ENCODE peak calls at places on chromosomes 11 and 22, in seven cellular contexts. Z is cardiac muscle cell, C is endodermal cell, D is MM.1S, L is tibial nerve, T is uterus, G is ovary. R is an unnamed sample.

GRCh38 chr11:108973402-108974119 is 308.7 kb downstream of the DDX10 start:
- DNase-seq in D (no peak), C (no peak), G (no peak), T (no peak), Z (peak), L (no peak), R (no peak)

GRCh38 chr11:32659672-32660071 is 76.0 kb downstream of the EIF3M start:
- DNase-seq in T (no peak), D (no peak), Z (no peak), L (no peak), C (no peak), G (no peak), R (no peak)

GRCh38 chr11:97722721-97723120 is 1298.0 kb upstream of the CNTN5 start:
- DNase-seq in Z (no peak), G (no peak), L (no peak), T (no peak), D (no peak), C (peak), R (no peak)

GRCh38 chr22:38762607-38763006 is 6.8 kb upstream of the SUN2 start:
- DNase-seq in C (no peak), G (no peak), D (no peak), L (no peak), T (no peak), Z (no peak), R (no peak)

GRCh38 chr22:40107756-40108437 is 69.8 kb upstream of the TNRC6B start:
- DNase-seq in D (peak), G (no peak), C (no peak), L (no peak), T (peak), Z (peak), R (no peak)

GRCh38 chr22:43268261-43268660 is 74.9 kb downstream of the SCUBE1 start:
- DNase-seq in L (no peak), C (no peak), Z (no peak), G (no peak), T (no peak), D (no peak), R (no peak)

GRCh38 chr22:39456262-39457046 is at the start of gene MGAT3:
- DNase-seq in Z (no peak), D (no peak), L (no peak), T (no peak), G (no peak), C (no peak), R (no peak)

GRCh38 chr11:120108785-120109168 is 29.1 kb downstream of the TRIM29 start:
- DNase-seq in G (no peak), L (no peak), C (no peak), D (no peak), Z (no peak), T (no peak), R (no peak)

GRCh38 chr11:5536482-5536881 is 11.9 kb downstream of the OR52H1 start:
- DNase-seq in T (no peak), D (no peak), L (no peak), G (no peak), Z (no peak), C (no peak), R (no peak)

GRCh38 chr11:86134580-86135318 is 65.9 kb upstream of the PICALM start:
- DNase-seq in C (no peak), L (no peak), G (no peak), T (no peak), Z (peak), D (no peak), R (no peak)

GRCh38 chr11:119093951-119094815 is 7.5 kb downstream of the DPAGT1 start:
- DNase-seq in Z (peak), T (peak), D (no peak), C (peak), L (no peak), G (peak), R (no peak)

GRCh38 chr11:125371451-125371935 is 124.6 kb downstream of the FEZ1 start:
- DNase-seq in G (no peak), Z (no peak), D (no peak), C (peak), T (no peak), L (no peak), R (peak)

GRCh38 chr22:17742528-17742902 is 31.8 kb downstream of the BID start:
- DNase-seq in L (peak), G (peak), Z (peak), C (peak), T (peak), D (peak), R (peak)

GRCh38 chr11:128865490-128865889 is 1.6 kb downstream of the KCNJ1 start:
- DNase-seq in L (no peak), C (no peak), G (no peak), Z (no peak), T (no peak), D (no peak), R (no peak)

GRCh38 chr22:18057568-18058209 is 20.1 kb upstream of the PEX26 start:
- DNase-seq in C (no peak), G (peak), T (peak), L (peak), Z (peak), D (peak), R (no peak)

GRCh38 chr11:125591659-125592304 is 870 bp upstream of the STT3A start:
- DNase-seq in Z (no peak), C (no peak), D (peak), T (peak), L (peak), G (peak), R (peak)

GRCh38 chr11:57815877-57816276 is 54.3 kb downstream of the CTNND1 start:
- DNase-seq in Z (no peak), D (no peak), G (no peak), L (no peak), C (no peak), T (no peak), R (no peak)

GRCh38 chr22:35418088-35418487 is 18.1 kb downstream of the MCM5 start:
- DNase-seq in Z (peak), L (no peak), T (no peak), G (no peak), C (no peak), D (no peak), R (no peak)

GRCh38 chr11:19352072-19352735 is 111.5 kb upstream of the E2F8 start:
- DNase-seq in L (no peak), T (no peak), G (no peak), D (no peak), Z (no peak), C (no peak), R (no peak)

GRCh38 chr11:100925935-100926334 is 203.7 kb downstream of the PGR start:
- DNase-seq in C (no peak), Z (peak), T (no peak), D (no peak), G (no peak), L (no peak), R (no peak)

GRCh38 chr22:45731041-45731797 is 59.6 kb downstream of the ATXN10 start:
- DNase-seq in Z (peak), G (no peak), D (no peak), T (no peak), C (no peak), L (no peak), R (no peak)

GRCh38 chr11:95985174-95985808 is 61.4 kb upstream of the MTMR2 start:
- DNase-seq in L (no peak), T (no peak), Z (peak), D (no peak), C (no peak), G (no peak), R (no peak)

GRCh38 chr22:29314537-29315285 is 786 bp downstream of the RASL10A start:
- DNase-seq in G (peak), L (no peak), D (no peak), Z (no peak), T (no peak), C (peak), R (peak)

GRCh38 chr11:128523616-128524015 is 63.7 kb downstream of the ETS1 start:
- DNase-seq in L (no peak), D (no peak), T (no peak), G (no peak), C (no peak), Z (peak), R (no peak)

GRCh38 chr11:111452146-111452545 is 60.0 kb downstream of the BTG4 start:
- DNase-seq in L (no peak), C (peak), Z (no peak), G (no peak), D (no peak), T (no peak), R (no peak)

GRCh38 chr11:57323503-57324153 is 1.1 kb downstream of the TNKS1BP1 start:
- DNase-seq in Z (peak), L (no peak), G (peak), T (no peak), D (no peak), C (no peak), R (no peak)

GRCh38 chr11:19592842-19593241 is 119.8 kb upstream of the NAV2 start:
- DNase-seq in T (no peak), Z (peak), C (no peak), L (no peak), D (no peak), G (no peak), R (no peak)

GRCh38 chr22:28299760-28300159 is 379.9 kb downstream of the TTC28 start:
- DNase-seq in Z (peak), D (no peak), T (peak), L (no peak), C (no peak), G (no peak), R (no peak)
- H3K27ac ChIP-seq in Z (no peak), D (no peak), T (peak), L (no peak), C (no peak), G (no peak), R (no peak)

GRCh38 chr11:92540113-92540512 is 315.5 kb downstream of the FAT3 start:
- DNase-seq in L (no peak), Z (no peak), T (no peak), C (no peak), D (no peak), G (no peak), R (no peak)
- TF ChIP-seq CTCF in L (no peak), Z (no peak), T (no peak), C (no peak), D (no peak), G (no peak), R (no peak)

GRCh38 chr11:73219396-73220285 is 1.6 kb downstream of the P2RY2 start:
- DNase-seq in G (peak), D (no peak), L (no peak), Z (no peak), T (no peak), C (peak), R (no peak)

GRCh38 chr11:73218830-73219215 is 742 bp downstream of the P2RY2 start:
- DNase-seq in T (no peak), D (no peak), Z (no peak), C (no peak), L (no peak), G (no peak), R (no peak)

GRCh38 chr11:73217131-73217809 is 811 bp upstream of the P2RY2 start:
- DNase-seq in G (peak), D (no peak), L (no peak), T (no peak), C (peak), Z (no peak), R (no peak)

GRCh38 chr11:73217810-73218105 is 323 bp upstream of the P2RY2 start:
- DNase-seq in G (no peak), C (no peak), Z (no peak), T (no peak), D (no peak), L (no peak), R (no peak)

GRCh38 chr11:73218106-73218829 is at the start of gene P2RY2:
- DNase-seq in L (peak), D (peak), G (peak), T (peak), C (peak), Z (peak), R (no peak)
- H3K4me3 ChIP-seq in L (peak), D (peak), G (peak), T (peak), C (peak), Z (peak), R (peak)

GRCh38 chr11:79159657-79160450 is 281.0 kb downstream of the TENM4 start:
- DNase-seq in G (no peak), Z (peak), D (no peak), T (no peak), L (no peak), C (no peak), R (no peak)
- H3K27ac ChIP-seq in G (no peak), Z (no peak), D (no peak), T (no peak), L (no peak), C (no peak), R (no peak)

DNA sequence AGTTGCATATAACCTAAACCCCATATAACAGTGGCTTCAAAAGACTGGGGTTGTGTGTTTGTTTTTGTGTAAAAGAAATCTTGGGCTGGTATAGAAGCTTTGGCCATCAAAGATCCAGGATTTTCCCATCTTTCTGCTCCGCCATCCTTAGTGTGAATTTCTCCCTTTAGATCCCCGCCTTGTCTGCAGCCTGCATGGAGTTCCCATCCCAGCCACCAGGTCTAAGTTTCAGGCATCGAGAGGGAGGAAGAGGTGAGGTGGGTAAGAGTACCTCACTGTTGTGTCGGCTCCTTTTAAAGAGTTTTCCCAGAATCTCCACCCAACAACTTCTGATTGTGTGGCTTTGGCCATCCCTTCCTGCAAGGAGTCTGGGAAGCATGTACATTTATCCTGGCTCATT is 195.5 kb upstream of the SORL1-AS1 start:
- DNase-seq in Z (no peak), G (no peak), T (no peak), C (peak), D (no peak), L (no peak), R (no peak)
- TF ChIP-seq CTCF in Z (no peak), G (no peak), T (no peak), C (peak), D (no peak), L (no peak), R (no peak)